ENCODE peak calls at places on chromosomes 11 and 22, in six cellular contexts. C is pancreas, Y is HCT116, I is OCI-LY7, J is fibroblast of lung, R is kidney. X is an unnamed sample.

GRCh38 chr11:2790581-2790925 is 90.8 kb upstream of the KCNQ1OT1 start:
- DNase-seq in C (no peak), Y (no peak), I (no peak), J (no peak), R (peak; percentile 66), X (no peak)

GRCh38 chr22:37054600-37055365 is 3.2 kb downstream of the KCTD17 start:
- DNase-seq in C (no peak), Y (no peak), I (no peak), J (no peak), R (peak; percentile 47), X (no peak)

GRCh38 chr11:94142308-94143277 is 14.0 kb downstream of the PANX1 start:
- DNase-seq in C (no peak), Y (no peak), I (no peak), J (peak; percentile 62), R (no peak), X (no peak)

GRCh38 chr11:87137711-87138110 is 100.0 kb downstream of the TMEM135 start:
- DNase-seq in C (no peak), Y (no peak), I (no peak), J (peak; percentile 13), R (no peak), X (no peak)

GRCh38 chr11:28459912-28460311 is 351.7 kb downstream of the METTL15 start:
- DNase-seq in C (no peak), Y (no peak), I (no peak), J (no peak), R (no peak), X (no peak)

GRCh38 chr11:125689460-125689859 is 8.8 kb upstream of the ACRV1 start:
- DNase-seq in C (no peak), Y (no peak), I (no peak), J (no peak), R (no peak), X (no peak)

GRCh38 chr11:47269829-47270305 is at the start of gene MADD:
- DNase-seq in C (peak; percentile 84), Y (peak; percentile 55), I (peak; percentile 96), J (peak; percentile 73), R (peak; percentile 96), X (no peak)

GRCh38 chr11:117585631-117586030 is 211.4 kb downstream of the DSCAML1 start:
- DNase-seq in C (no peak), Y (no peak), I (no peak), J (no peak), R (no peak), X (no peak)

GRCh38 chr11:113331436-113331835 is 17.1 kb downstream of the TTC12 start:
- DNase-seq in C (no peak), Y (no peak), I (no peak), J (no peak), R (no peak), X (no peak)

GRCh38 chr11:83191491-83191890 is 2.0 kb upstream of the ANKRD42 start:
- DNase-seq in C (no peak), Y (no peak), I (no peak), J (no peak), R (no peak), X (no peak)

GRCh38 chr11:78841451-78842060 is 266.9 kb upstream of the NARS2 start:
- DNase-seq in C (no peak), Y (no peak), I (no peak), J (peak; percentile 39), R (no peak), X (no peak)

GRCh38 chr22:42347281-42347824 is 76.9 kb upstream of the TCF20 start:
- DNase-seq in C (no peak), Y (no peak), I (no peak), J (no peak), R (no peak), X (no peak)

GRCh38 chr11:117743121-117743815 is 53.7 kb downstream of the DSCAML1 start:
- DNase-seq in C (no peak), Y (no peak), I (no peak), J (no peak), R (no peak), X (no peak)

GRCh38 chr11:18865261-18865660 is 73.7 kb upstream of the PTPN5 start:
- DNase-seq in C (no peak), Y (no peak), I (no peak), J (no peak), R (no peak), X (no peak)

GRCh38 chr11:46112961-46113617 is 8.2 kb downstream of the PHF21A start:
- DNase-seq in C (peak; percentile 31), Y (peak; percentile 67), I (peak; percentile 80), J (peak; percentile 71), R (no peak), X (no peak)

GRCh38 chr11:57438345-57439280 is 11.7 kb upstream of the SLC43A3 start:
- DNase-seq in C (no peak), Y (no peak), I (no peak), J (no peak), R (no peak), X (no peak)

GRCh38 chr11:69700278-69701140 is 3.3 kb downstream of the FGF19 start:
- DNase-seq in C (peak; percentile 69), Y (no peak), I (no peak), J (peak; percentile 56), R (peak; percentile 92), X (peak; percentile 34)

DNA sequence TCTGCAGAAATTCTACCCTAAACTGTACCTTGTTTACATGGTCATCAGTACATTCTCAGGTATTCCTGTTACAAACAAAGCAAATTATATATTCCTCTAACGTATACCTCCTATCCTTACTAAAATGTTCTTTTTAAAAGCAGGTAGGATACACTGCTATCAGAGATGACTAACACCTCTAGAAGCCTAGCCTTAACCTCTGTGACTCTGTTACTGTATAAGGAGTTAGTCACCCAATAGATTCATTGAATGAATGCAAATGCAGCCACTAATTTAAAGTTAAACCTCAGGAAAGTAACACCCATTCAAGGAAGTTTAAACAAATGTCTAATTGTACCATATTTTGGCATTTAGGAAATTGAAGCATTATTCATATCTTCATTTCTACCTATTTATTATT is 82.2 kb downstream of the FCHSD2 start:
- DNase-seq in C (no peak), Y (no peak), I (no peak), J (no peak), R (no peak), X (no peak)
- H3K4me3 ChIP-seq in C (no peak overlapping the region), Y (no peak overlapping the region), I (no peak overlapping the region), J (no peak overlapping the region), R (no peak overlapping the region), X (no peak overlapping the region)

GRCh38 chr11:110479070-110479444 is 49.3 kb downstream of the FDX1 start:
- DNase-seq in C (no peak), Y (no peak), I (no peak), J (no peak), R (no peak), X (no peak)

GRCh38 chr11:110481523-110481922 is 51.8 kb downstream of the FDX1 start:
- DNase-seq in C (no peak), Y (no peak), I (no peak), J (no peak), R (no peak), X (no peak)

GRCh38 chr11:110479445-110480101 is 49.8 kb downstream of the FDX1 start:
- DNase-seq in C (no peak), Y (no peak), I (peak; percentile 13), J (peak; percentile 84), R (no peak), X (no peak)

GRCh38 chr11:110474578-110474977 is 44.8 kb downstream of the FDX1 start:
- DNase-seq in C (no peak), Y (no peak), I (no peak), J (no peak), R (no peak), X (no peak)

DNA sequence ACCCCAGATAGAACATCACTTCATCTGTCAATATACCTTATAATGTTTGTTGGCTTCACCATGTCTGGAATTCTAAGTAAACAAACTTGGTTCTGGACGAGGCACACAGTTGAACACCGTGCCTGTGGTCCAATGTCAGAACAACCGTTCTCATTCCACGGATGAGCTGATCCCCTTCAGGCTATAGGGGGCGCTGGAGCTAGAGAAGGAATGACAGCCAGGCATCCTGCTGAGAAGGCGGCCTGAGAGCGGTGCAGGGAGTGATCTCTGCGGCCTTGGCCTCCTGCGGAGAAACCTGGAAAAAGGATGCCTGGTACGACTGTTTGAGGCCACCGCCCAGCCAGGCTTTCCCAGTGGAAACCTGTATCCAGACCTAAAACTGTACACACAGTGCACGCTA is 48.7 kb downstream of the FDX1 start:
- DNase-seq in C (no peak), Y (no peak), I (no peak), J (no peak), R (no peak), X (no peak)
- TF ChIP-seq CTCF in C (no peak), Y (peak; percentile 64), I (peak; percentile 57), J (peak; percentile 22), R (no peak), X (peak; percentile 35)

GRCh38 chr22:45105281-45105700 is 58.4 kb upstream of the NUP50 start:
- DNase-seq in C (no peak), Y (no peak), I (no peak), J (peak; percentile 55), R (no peak), X (peak; percentile 62)
- H3K4me3 ChIP-seq in C (no peak overlapping the region), Y (peak overlapping the region; percentile 21), I (no peak overlapping the region), J (peak overlapping the region; percentile 17), R (no peak overlapping the region), X (no peak overlapping the region)

DNA sequence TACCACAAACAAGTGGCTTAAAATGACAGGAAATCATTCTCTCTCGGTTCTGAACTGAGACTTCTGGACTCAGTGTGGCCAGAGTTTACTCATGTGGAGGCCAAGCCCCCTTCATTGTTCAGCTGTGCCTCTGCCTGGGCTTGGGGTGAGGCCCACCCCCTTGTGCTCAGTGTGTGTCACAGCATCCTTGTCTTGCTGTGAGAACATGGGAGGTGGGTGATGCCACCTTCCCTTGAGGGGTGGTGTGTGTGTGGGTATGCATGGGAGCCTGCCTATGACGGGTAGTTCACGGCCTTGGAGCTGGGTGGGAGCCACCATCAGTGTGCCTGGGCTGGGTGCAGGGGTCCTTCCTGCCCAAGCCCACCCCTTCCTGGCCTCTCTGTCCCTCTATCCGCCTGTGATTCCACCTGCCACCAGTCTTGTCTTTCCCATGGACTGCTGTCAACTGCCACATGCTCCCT is 101.7 kb downstream of the MORC2 start:
- DNase-seq in C (no peak), Y (no peak), I (peak; percentile 9), J (no peak), R (peak; percentile 45), X (no peak)
- TF ChIP-seq CTCF in C (no peak), Y (peak; percentile 28), I (peak; percentile 37), J (no peak), R (no peak), X (peak; percentile 19)

GRCh38 chr11:64181506-64182411 is 4.2 kb upstream of the STIP1 start:
- DNase-seq in C (peak; percentile 92), Y (peak; percentile 72), I (peak; percentile 78), J (peak; percentile 93), R (peak; percentile 97), X (peak; percentile 81)
- H3K4me3 ChIP-seq in C (no peak overlapping the region), Y (peak overlapping the region; percentile 41), I (peak overlapping the region; percentile 54), J (peak overlapping the region; percentile 41), R (peak overlapping the region; percentile 28), X (no peak overlapping the region)

X was measured in retinal pigment epithelial cell.